ENCODE peak calls at places on chromosomes 16 and 17, in five cellular contexts. One of them, this sample, is unnamed.

GRCh38 chr17:69375229-69375628 is 39.3 kb upstream of the MAP2K6 start:
- DNase-seq in fibroblast of the aortic adventitia: no peak
- DNase-seq in cardiac muscle cell: no peak
- DNase-seq in OCI-LY7: no peak
- DNase-seq in brain microvascular endothelial cell: no peak
- DNase-seq in this sample: no peak

GRCh38 chr17:37179893-37180292 is 195.9 kb upstream of the C17orf78 start:
- DNase-seq in fibroblast of the aortic adventitia: peak
- DNase-seq in OCI-LY7: no peak
- DNase-seq in cardiac muscle cell: no peak
- DNase-seq in brain microvascular endothelial cell: peak
- DNase-seq in this sample: no peak

GRCh38 chr16:12819126-12820117 is 15.7 kb upstream of the CPPED1 start:
- DNase-seq in cardiac muscle cell: peak
- DNase-seq in brain microvascular endothelial cell: peak
- DNase-seq in OCI-LY7: peak
- DNase-seq in fibroblast of the aortic adventitia: peak
- DNase-seq in this sample: no peak

GRCh38 chr17:27407916-27408846 is 48.1 kb upstream of the KSR1 start:
- DNase-seq in OCI-LY7: no peak
- DNase-seq in brain microvascular endothelial cell: peak
- DNase-seq in cardiac muscle cell: peak
- DNase-seq in fibroblast of the aortic adventitia: peak
- DNase-seq in this sample: no peak

GRCh38 chr16:78897299-78897698 is 703.2 kb downstream of the MAF start:
- DNase-seq in cardiac muscle cell: no peak
- DNase-seq in fibroblast of the aortic adventitia: no peak
- DNase-seq in OCI-LY7: no peak
- DNase-seq in brain microvascular endothelial cell: no peak
- DNase-seq in this sample: no peak

GRCh38 chr17:40727447-40728231 is 24.1 kb upstream of the KRT24 start:
- DNase-seq in cardiac muscle cell: no peak
- DNase-seq in fibroblast of the aortic adventitia: peak
- DNase-seq in OCI-LY7: peak
- DNase-seq in brain microvascular endothelial cell: no peak
- DNase-seq in this sample: no peak

GRCh38 chr17:58249270-58250133 is 11.1 kb downstream of the LPO start:
- DNase-seq in OCI-LY7: peak
- DNase-seq in fibroblast of the aortic adventitia: peak
- DNase-seq in brain microvascular endothelial cell: peak
- DNase-seq in cardiac muscle cell: peak
- DNase-seq in this sample: no peak

GRCh38 chr17:45143767-45144198 is 4.5 kb upstream of the HEXIM1 start:
- DNase-seq in cardiac muscle cell: no peak
- DNase-seq in fibroblast of the aortic adventitia: peak
- DNase-seq in OCI-LY7: no peak
- DNase-seq in brain microvascular endothelial cell: peak
- DNase-seq in this sample: peak

GRCh38 chr16:86078121-86078600 is 179.2 kb downstream of the IRF8 start:
- DNase-seq in OCI-LY7: no peak
- DNase-seq in fibroblast of the aortic adventitia: peak
- DNase-seq in brain microvascular endothelial cell: no peak
- DNase-seq in cardiac muscle cell: no peak
- DNase-seq in this sample: no peak

GRCh38 chr17:7081341-7082062 is 1.5 kb upstream of the CLEC10A start:
- DNase-seq in fibroblast of the aortic adventitia: no peak
- DNase-seq in cardiac muscle cell: no peak
- DNase-seq in brain microvascular endothelial cell: no peak
- DNase-seq in OCI-LY7: no peak
- DNase-seq in this sample: no peak

DNA sequence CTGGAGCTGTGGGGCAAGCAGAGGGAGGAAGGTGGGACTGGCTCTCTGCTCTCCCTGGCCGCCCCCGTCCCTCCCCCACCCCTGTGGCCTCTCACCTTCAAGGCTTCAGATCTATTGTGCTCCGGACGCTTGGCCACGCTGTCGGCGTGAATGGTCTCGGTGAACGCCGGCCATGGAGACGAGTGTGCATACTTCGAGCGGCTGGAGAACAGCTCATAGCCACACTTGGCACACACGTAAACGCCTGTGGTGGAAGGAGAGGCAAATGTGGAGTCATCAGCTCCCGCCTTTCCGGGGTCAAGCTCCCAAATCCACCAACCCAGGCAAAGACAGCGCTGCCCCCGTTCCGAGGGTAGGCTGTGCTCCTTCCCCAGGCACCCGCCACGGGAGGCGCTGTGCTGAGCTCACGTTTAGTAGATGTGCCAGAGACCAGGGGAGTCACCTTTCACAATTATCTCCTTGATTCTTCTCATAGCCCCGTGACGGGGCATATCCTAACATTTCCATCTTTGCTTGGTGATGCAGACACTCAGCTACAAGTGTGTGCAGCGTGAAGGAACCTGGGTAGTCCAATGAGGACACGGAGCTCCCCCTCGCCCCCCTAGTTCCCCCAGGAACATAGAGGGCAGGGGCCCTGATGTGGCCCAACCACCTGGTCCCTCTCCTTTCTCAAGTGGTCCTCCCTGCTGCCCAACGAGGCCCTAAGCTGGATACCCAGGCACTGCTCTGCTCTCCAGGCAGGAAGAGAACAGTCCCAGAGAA is 1.7 kb downstream of the MSRB1 start:
- DNase-seq in brain microvascular endothelial cell: peak
- DNase-seq in fibroblast of the aortic adventitia: no peak
- DNase-seq in OCI-LY7: peak
- DNase-seq in cardiac muscle cell: no peak
- DNase-seq in this sample: no peak
- TF ChIP-seq CTCF in brain microvascular endothelial cell: peak
- TF ChIP-seq CTCF in fibroblast of the aortic adventitia: no peak
- TF ChIP-seq CTCF in OCI-LY7: peak
- TF ChIP-seq CTCF in cardiac muscle cell: peak
- TF ChIP-seq CTCF in this sample: no peak

GRCh38 chr16:29815032-29815721 is 775 bp upstream of the PAGR1 start:
- DNase-seq in cardiac muscle cell: no peak
- DNase-seq in OCI-LY7: no peak
- DNase-seq in fibroblast of the aortic adventitia: no peak
- DNase-seq in brain microvascular endothelial cell: no peak
- DNase-seq in this sample: no peak
- H3K4me3 ChIP-seq in cardiac muscle cell: peak
- H3K4me3 ChIP-seq in OCI-LY7: peak
- H3K4me3 ChIP-seq in fibroblast of the aortic adventitia: peak
- H3K4me3 ChIP-seq in brain microvascular endothelial cell: peak
- H3K4me3 ChIP-seq in this sample: peak

DNA sequence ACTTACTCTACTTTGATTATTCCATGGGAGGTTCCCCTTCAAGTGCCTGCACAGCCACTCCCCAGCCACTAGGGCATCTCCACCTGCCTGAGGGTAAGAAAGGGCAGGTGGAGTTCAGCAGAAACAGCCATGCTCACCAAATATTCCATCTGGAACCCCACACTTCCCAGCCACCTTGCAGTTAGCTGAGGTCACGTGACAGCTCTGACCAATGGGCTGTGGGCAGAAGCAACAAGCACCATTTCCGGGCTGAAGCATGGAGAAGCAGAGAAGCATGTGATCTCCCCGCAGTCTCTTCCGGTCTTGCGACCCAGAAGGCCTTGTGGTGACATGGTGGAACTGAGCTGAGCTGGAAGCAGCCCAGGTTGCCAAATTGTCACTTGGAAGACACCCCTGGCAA is 108.6 kb downstream of the CCT6B start:
- DNase-seq in OCI-LY7: peak
- DNase-seq in cardiac muscle cell: no peak
- DNase-seq in fibroblast of the aortic adventitia: no peak
- DNase-seq in brain microvascular endothelial cell: no peak
- DNase-seq in this sample: no peak
- TF ChIP-seq CTCF in OCI-LY7: peak
- TF ChIP-seq CTCF in cardiac muscle cell: no peak
- TF ChIP-seq CTCF in fibroblast of the aortic adventitia: no peak
- TF ChIP-seq CTCF in brain microvascular endothelial cell: no peak
- TF ChIP-seq CTCF in this sample: no peak

DNA sequence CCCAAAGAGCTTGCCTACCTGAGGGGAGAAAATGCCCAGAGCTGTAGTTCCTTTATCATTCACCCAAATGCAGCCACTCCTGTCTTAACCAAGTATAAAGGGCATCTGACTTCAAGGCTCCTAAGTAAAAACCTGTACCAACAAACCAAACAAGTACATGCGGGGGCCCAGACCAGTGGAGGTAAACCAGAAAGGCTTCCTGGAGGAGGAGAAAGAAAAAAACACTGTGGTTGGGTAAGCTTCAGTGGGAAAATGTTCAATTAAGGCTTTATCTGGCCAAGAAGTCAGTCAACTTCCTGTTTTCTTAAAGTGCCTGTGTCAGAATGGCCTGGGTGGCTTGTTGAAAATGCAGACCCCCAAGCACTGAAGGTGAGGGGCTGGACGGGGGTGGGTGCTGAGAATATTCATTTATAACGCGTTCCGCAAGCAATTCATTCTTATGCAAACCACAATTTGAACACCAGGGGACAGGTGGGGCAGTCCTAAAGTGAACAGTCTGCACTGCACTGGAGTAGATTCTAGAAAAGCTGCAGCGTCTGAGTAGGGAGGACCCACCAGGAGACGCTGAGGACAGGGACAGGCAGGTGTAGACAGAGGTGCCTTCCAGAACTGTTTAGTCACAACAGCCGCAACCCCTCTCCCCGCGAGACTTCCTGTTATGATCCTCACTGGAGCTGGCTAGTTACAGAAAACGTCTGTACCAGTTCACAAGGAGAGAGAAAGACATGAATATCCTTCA is 467.1 kb downstream of the SOX9 start:
- DNase-seq in OCI-LY7: peak
- DNase-seq in cardiac muscle cell: no peak
- DNase-seq in brain microvascular endothelial cell: peak
- DNase-seq in fibroblast of the aortic adventitia: no peak
- DNase-seq in this sample: no peak
- H3K4me3 ChIP-seq in OCI-LY7: no peak
- H3K4me3 ChIP-seq in cardiac muscle cell: no peak
- H3K4me3 ChIP-seq in brain microvascular endothelial cell: peak
- H3K4me3 ChIP-seq in fibroblast of the aortic adventitia: no peak
- H3K4me3 ChIP-seq in this sample: no peak

This sample was measured in BJ.